ENCODE peak calls at places on chromosome 1, in four cellular contexts. L, E, Z and C are unnamed samples.

GRCh38 chr1:16017461-16018303 is at the start of gene HSPB7:
- DNase-seq in L (peak; percentile 92), E (peak; percentile 96), Z (peak; percentile 62), C (no peak)

GRCh38 chr1:155207578-155208405 is at the start of gene THBS3:
- DNase-seq in L (no peak), E (peak; percentile 71), Z (no peak), C (no peak)

GRCh38 chr1:2271841-2272655 is 43.9 kb downstream of the SKI start:
- DNase-seq in L (no peak), E (no peak), Z (no peak), C (no peak)

GRCh38 chr1:10901894-10902805 is 105.7 kb upstream of the CASZ1 start:
- DNase-seq in L (no peak), E (no peak), Z (no peak), C (no peak)

GRCh38 chr1:181133441-181133951 is 45.0 kb downstream of the IER5 start:
- DNase-seq in L (no peak), E (no peak), Z (no peak), C (no peak)

GRCh38 chr1:211614615-211615014 is 35.7 kb upstream of the SLC30A1 start:
- DNase-seq in L (no peak), E (no peak), Z (no peak), C (no peak)

GRCh38 chr1:210198840-210199239 is 33.8 kb upstream of the SERTAD4 start:
- DNase-seq in L (no peak), E (no peak), Z (no peak), C (no peak)

GRCh38 chr1:30885580-30886513 is 22.7 kb downstream of the SDC3 start:
- DNase-seq in L (no peak), E (no peak), Z (no peak), C (no peak)

GRCh38 chr1:32372149-32372756 is 9.9 kb downstream of the TSSK3 start:
- DNase-seq in L (no peak), E (no peak), Z (no peak), C (no peak)

GRCh38 chr1:34787461-34788420 is 5.1 kb upstream of the GJA4 start:
- DNase-seq in L (peak; percentile 75), E (no peak), Z (no peak), C (peak; percentile 50)

GRCh38 chr1:28119576-28119975 is 31.2 kb upstream of the EYA3 start:
- DNase-seq in L (no peak), E (no peak), Z (no peak), C (no peak)

GRCh38 chr1:24108334-24109165 is 3.4 kb downstream of the MYOM3 start:
- DNase-seq in L (peak; percentile 91), E (peak; percentile 48), Z (no peak), C (no peak)

GRCh38 chr1:232767381-232768074 is 37.7 kb upstream of the MAP10 start:
- DNase-seq in L (peak; percentile 87), E (peak; percentile 89), Z (peak; percentile 50), C (no peak)

GRCh38 chr1:240737761-240738265 is 125.9 kb upstream of the GREM2 start:
- DNase-seq in L (no peak), E (no peak), Z (no peak), C (no peak)

GRCh38 chr1:156912861-156913808 is 7.3 kb upstream of the LRRC71 start:
- DNase-seq in L (no peak), E (no peak), Z (peak; percentile 68), C (no peak)

GRCh38 chr1:65471901-65472332 is 51.4 kb downstream of the LEPR start:
- DNase-seq in L (no peak), E (no peak), Z (no peak), C (no peak)

GRCh38 chr1:223811634-223812101 is 34.1 kb downstream of the TP53BP2 start:
- DNase-seq in L (no peak), E (no peak), Z (no peak), C (no peak)

GRCh38 chr1:109770331-109771095 is 6.8 kb upstream of the EPS8L3 start:
- DNase-seq in L (no peak), E (peak; percentile 16), Z (peak; percentile 28), C (no peak)

GRCh38 chr1:48572632-48573258 is 100.7 kb upstream of the SPATA6 start:
- DNase-seq in L (no peak), E (no peak), Z (peak; percentile 64), C (peak; percentile 80)

GRCh38 chr1:221620437-221621384 is 121.2 kb downstream of the DUSP10 start:
- DNase-seq in L (no peak), E (no peak), Z (no peak), C (no peak)

GRCh38 chr1:164774819-164775654 is 216.1 kb downstream of the PBX1 start:
- DNase-seq in L (no peak), E (peak; percentile 26), Z (no peak), C (no peak)

GRCh38 chr1:202208458-202208857 is 14.9 kb downstream of the LGR6 start:
- DNase-seq in L (no peak), E (no peak), Z (no peak), C (no peak)

GRCh38 chr1:202210370-202210769 is 16.8 kb downstream of the LGR6 start:
- DNase-seq in L (no peak), E (no peak), Z (no peak), C (no peak)

GRCh38 chr1:202205523-202206190 is 12.1 kb downstream of the LGR6 start:
- DNase-seq in L (no peak), E (no peak), Z (no peak), C (no peak)

GRCh38 chr1:202204065-202204464 is 10.5 kb downstream of the LGR6 start:
- DNase-seq in L (no peak), E (no peak), Z (no peak), C (no peak)

DNA sequence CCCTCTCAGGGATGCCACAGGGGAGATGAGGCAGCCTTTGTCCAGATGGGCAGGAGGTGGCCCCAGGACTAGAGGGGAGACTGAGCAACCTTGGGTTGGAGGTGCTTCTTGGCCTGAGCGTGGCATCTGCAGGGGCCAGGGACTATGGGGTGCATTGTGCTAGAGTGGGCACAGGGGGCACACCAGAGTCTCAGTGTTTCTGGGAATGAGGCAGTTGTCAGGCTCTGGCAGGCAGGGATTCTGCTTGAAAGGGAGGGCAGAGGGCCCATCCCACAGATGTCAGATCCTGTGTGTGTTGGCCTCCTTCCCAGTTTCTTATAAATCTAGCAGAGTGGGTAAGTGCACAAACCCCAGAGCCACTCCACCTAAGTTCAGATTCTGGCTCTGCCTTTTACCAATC is 13.7 kb downstream of the LGR6 start:
- DNase-seq in L (no peak), E (no peak), Z (no peak), C (no peak)
- TF ChIP-seq CTCF in L (no peak), E (no peak), Z (no peak), C (peak; percentile 30)

DNA sequence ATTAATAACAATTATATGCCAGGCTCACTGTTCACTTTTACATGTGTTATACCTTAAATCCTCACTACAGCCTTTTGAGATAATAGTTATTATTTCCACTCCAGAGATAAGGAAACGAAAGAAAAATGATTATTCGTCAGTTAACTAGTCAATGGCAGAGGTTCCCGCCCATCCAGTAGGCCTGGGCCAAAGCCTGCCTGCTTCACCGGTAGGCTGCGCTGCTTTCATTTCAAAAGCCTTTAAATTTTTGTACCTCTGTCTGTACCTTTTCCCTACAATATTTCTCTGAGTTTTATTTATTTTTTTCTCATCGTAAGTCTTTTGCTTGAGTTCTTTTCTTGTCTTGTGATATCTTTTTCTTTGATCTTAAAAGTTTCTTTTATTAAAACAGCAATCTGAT is 3.6 kb downstream of the GPR52 start:
- DNase-seq in L (no peak), E (no peak), Z (no peak), C (no peak)
- TF ChIP-seq CTCF in L (no peak), E (no peak), Z (no peak), C (no peak)

GRCh38 chr1:84121360-84121759 is 22.7 kb upstream of the PRKACB start:
- DNase-seq in L (no peak), E (no peak), Z (no peak), C (no peak)

GRCh38 chr1:84117868-84118267 is 26.2 kb upstream of the PRKACB start:
- DNase-seq in L (no peak), E (no peak), Z (no peak), C (no peak)

DNA sequence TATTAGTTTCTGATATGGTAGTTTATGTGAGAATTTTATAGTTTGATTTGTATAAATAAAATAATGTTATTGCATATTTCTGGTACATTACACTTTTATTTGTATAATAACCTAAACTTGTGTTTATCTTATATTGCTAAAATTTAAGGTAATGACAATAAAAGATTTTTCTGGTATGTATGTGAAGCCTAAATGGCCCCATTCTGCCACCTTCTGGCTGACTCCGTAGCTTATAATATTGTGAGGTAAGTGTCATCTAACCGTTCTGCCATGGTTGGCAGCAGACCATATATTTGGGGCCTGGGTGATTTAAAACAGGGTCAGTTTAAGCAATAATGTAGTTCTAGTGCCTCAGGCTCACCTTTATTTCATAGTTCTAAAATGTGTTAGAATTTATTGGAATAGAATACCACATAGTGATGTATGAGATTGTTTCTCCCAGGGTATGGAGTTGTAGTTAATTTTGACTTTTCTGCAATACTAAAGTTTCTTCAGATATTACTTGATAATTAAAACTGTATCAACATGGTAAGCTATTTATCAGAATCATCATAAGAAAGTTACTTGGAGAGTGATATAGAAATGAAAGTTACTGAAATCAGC is 21.2 kb upstream of the PRKACB start:
- DNase-seq in L (no peak), E (peak; percentile 20), Z (no peak), C (no peak)
- TF ChIP-seq CTCF in L (no peak), E (peak; percentile 42), Z (peak; percentile 26), C (peak; percentile 76)

GRCh38 chr1:46558141-46558963 is 6.9 kb upstream of the KNCN start:
- DNase-seq in L (no peak), E (no peak), Z (no peak), C (no peak)

GRCh38 chr1:46557403-46557802 is 6.0 kb upstream of the KNCN start:
- DNase-seq in L (no peak), E (no peak), Z (no peak), C (no peak)

GRCh38 chr1:46555081-46555432 is 3.6 kb upstream of the KNCN start:
- DNase-seq in L (no peak), E (no peak), Z (no peak), C (no peak)

GRCh38 chr1:46555826-46556619 is 4.6 kb upstream of the KNCN start:
- DNase-seq in L (no peak), E (no peak), Z (no peak), C (no peak)

DNA sequence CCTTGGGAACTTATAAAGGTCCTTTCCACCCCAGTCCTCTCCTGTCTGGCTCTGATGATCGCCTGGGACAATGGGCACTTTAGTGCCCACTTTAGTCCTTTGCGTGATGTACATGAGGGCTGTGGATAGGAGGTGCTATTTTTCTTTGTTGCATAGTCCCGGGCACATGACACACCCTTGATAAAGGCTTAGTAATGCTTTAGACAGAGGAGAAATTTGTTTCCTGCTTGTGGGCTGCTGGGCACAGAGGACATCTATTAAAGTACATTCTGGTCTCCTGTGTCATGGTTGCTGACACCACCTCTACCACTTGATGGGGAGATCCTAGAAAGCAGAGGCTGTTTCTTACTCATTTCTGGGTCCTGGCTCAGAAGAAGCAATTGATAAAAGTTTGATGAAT is 5.4 kb upstream of the KNCN start:
- DNase-seq in L (no peak), E (no peak), Z (no peak), C (no peak)
- TF ChIP-seq CTCF in L (no peak), E (no peak), Z (no peak), C (no peak)